ENCODE peak calls at places on chromosome 3, in five cellular contexts. E is NT2/D1, I is endothelial cell, K is EL, F is GM03348. H is an unnamed sample.

GRCh38 chr3:123067689-123068226 is 933 bp downstream of the PDIA5 start:
- DNase-seq in F (peak), I (no peak), E (no peak), K (no peak), H (peak)

GRCh38 chr3:143084856-143085731 is 34.5 kb upstream of the CHST2 start:
- DNase-seq in F (peak), E (no peak), K (peak), I (no peak), H (peak)

GRCh38 chr3:133361011-133361410 is 38.8 kb upstream of the BFSP2 start:
- DNase-seq in K (no peak), E (no peak), I (no peak), F (no peak), H (no peak)

GRCh38 chr3:68057637-68058320 is 403.4 kb upstream of the SUCLG2 start:
- DNase-seq in F (no peak), E (no peak), I (no peak), K (no peak), H (no peak)

GRCh38 chr3:126607214-126607908 is 47.6 kb downstream of the TXNRD3 start:
- DNase-seq in E (no peak), I (no peak), F (peak), K (peak), H (peak)

GRCh38 chr3:138060792-138061191 is 50.8 kb downstream of the CLDN18 start:
- DNase-seq in E (no peak), F (no peak), K (no peak), I (no peak), H (no peak)

GRCh38 chr3:180684807-180685206 is 5.5 kb upstream of the CCDC39 start:
- DNase-seq in I (no peak), E (no peak), K (no peak), F (no peak), H (no peak)

GRCh38 chr3:89262561-89262960 is 155.1 kb downstream of the EPHA3 start:
- DNase-seq in I (no peak), K (no peak), F (no peak), E (no peak), H (no peak)

GRCh38 chr3:154904328-154904727 is 175.8 kb upstream of the MME start:
- DNase-seq in I (no peak), F (peak), K (peak), E (peak), H (peak)

GRCh38 chr3:54251705-54252104 is 129.4 kb downstream of the CACNA2D3 start:
- DNase-seq in F (no peak), E (no peak), K (no peak), I (no peak), H (no peak)

GRCh38 chr3:8767667-8768363 is 1.6 kb downstream of the OXTR start:
- DNase-seq in E (no peak), I (peak), K (peak), F (peak), H (peak)

GRCh38 chr3:172647823-172648222 is 63.0 kb downstream of the NCEH1 start:
- DNase-seq in I (no peak), F (no peak), E (no peak), K (no peak), H (no peak)

GRCh38 chr3:188927971-188928370 is 243.8 kb upstream of the TPRG1 start:
- DNase-seq in K (no peak), F (no peak), E (no peak), I (no peak), H (no peak)

GRCh38 chr3:153029350-153029749 is 132.7 kb upstream of the RAP2B start:
- DNase-seq in I (no peak), K (peak), E (no peak), F (peak), H (peak)

GRCh38 chr3:160291290-160291908 is 66.2 kb downstream of the C3orf80 start:
- DNase-seq in E (no peak), K (no peak), I (no peak), F (no peak), H (no peak)

GRCh38 chr3:112358311-112358780 is 25.4 kb downstream of the CD200 start:
- DNase-seq in F (peak), E (no peak), I (no peak), K (no peak), H (no peak)

GRCh38 chr3:60536420-60536819 is 714.8 kb downstream of the FHIT start:
- DNase-seq in I (no peak), K (no peak), E (no peak), F (no peak), H (no peak)

GRCh38 chr3:118108176-118108575 is 926.5 kb downstream of the IGSF11 start:
- DNase-seq in K (no peak), E (no peak), F (no peak), I (no peak), H (no peak)

GRCh38 chr3:139509631-139510030 is 29.9 kb downstream of the RBP1 start:
- DNase-seq in F (no peak), E (no peak), K (no peak), I (no peak), H (no peak)

GRCh38 chr3:115943579-115943978 is 320.3 kb downstream of the GAP43 start:
- DNase-seq in E (no peak), I (no peak), F (no peak), K (no peak), H (no peak)

GRCh38 chr3:9033867-9034266 is 70.6 kb upstream of the RAD18 start:
- DNase-seq in I (no peak), F (no peak), K (no peak), E (no peak), H (no peak)

GRCh38 chr3:53255360-53255774 is 455 bp downstream of the TKT start:
- DNase-seq in F (peak), K (no peak), E (no peak), I (no peak), H (peak)

GRCh38 chr3:186471781-186472180 is 72.4 kb downstream of the CRYGS start:
- DNase-seq in E (no peak), K (no peak), I (no peak), F (no peak), H (no peak)

GRCh38 chr3:192929755-192930491 is 12.3 kb upstream of the MB21D2 start:
- DNase-seq in F (no peak), I (no peak), K (peak), E (no peak), H (no peak)

GRCh38 chr3:25903371-25903770 is 113.5 kb downstream of the OXSM start:
- DNase-seq in K (no peak), E (no peak), F (no peak), I (no peak), H (no peak)

GRCh38 chr3:162302983-162303624 is 806.5 kb downstream of the OTOL1 start:
- DNase-seq in F (no peak), K (peak), E (no peak), I (no peak), H (no peak)

GRCh38 chr3:58646503-58646902 is 20.1 kb downstream of the FAM3D start:
- DNase-seq in I (no peak), E (no peak), F (no peak), K (peak), H (no peak)

GRCh38 chr3:88824646-88825303 is 282.6 kb upstream of the EPHA3 start:
- DNase-seq in K (no peak), I (no peak), E (no peak), F (no peak), H (no peak)

GRCh38 chr3:197465996-197466549 is 89.7 kb downstream of the BDH1 start:
- DNase-seq in I (no peak), E (no peak), F (peak), K (peak), H (peak)

GRCh38 chr3:119084371-119085069 is 49.9 kb upstream of the IGSF11 start:
- DNase-seq in I (no peak), E (no peak), F (no peak), K (no peak), H (no peak)

GRCh38 chr3:160455846-160456245 is 6.3 kb upstream of the TRIM59 start:
- DNase-seq in K (no peak), I (no peak), F (no peak), E (no peak), H (no peak)

GRCh38 chr3:184361932-184362667 is 590 bp downstream of the POLR2H start:
- DNase-seq in E (peak), I (peak), K (peak), F (peak), H (peak)

GRCh38 chr3:123732447-123732846 is 147.6 kb upstream of the HACD2 start:
- DNase-seq in F (no peak), I (no peak), E (no peak), K (peak), H (peak)